ENCODE peak calls at places on chromosomes 4 and X, in four cellular contexts. G is fibroblast of lung, S is endothelial cell of umbilical vein, U is A549. J is an unnamed sample.

GRCh38 chrX:97057349-97057909 is 173.7 kb downstream of the RPA4 start:
- DNase-seq in S (peak), U (no peak), G (peak), J (no peak)

GRCh38 chrX:153669174-153669890 is 4.3 kb downstream of the PNCK start:
- DNase-seq in S (no peak), G (no peak), U (peak), J (no peak)

GRCh38 chr4:78775278-78776030 is 696 bp upstream of the BMP2K start:
- DNase-seq in G (peak), S (peak), U (peak), J (peak)

GRCh38 chr4:98662619-98663225 is 4.3 kb upstream of the TSPAN5 start:
- DNase-seq in S (no peak), U (no peak), G (peak), J (peak)

GRCh38 chrX:153338836-153339235 is 4.9 kb downstream of the ZNF275 start:
- DNase-seq in U (no peak), S (no peak), G (no peak), J (no peak)

GRCh38 chr4:156790866-156791265 is 180.7 kb downstream of the PDGFC start:
- DNase-seq in U (no peak), G (peak), S (peak), J (peak)

GRCh38 chr4:124060261-124060918 is 652.1 kb downstream of the ANKRD50 start:
- DNase-seq in G (peak), S (peak), U (no peak), J (peak)

GRCh38 chr4:168648494-168648893 is 151.6 kb downstream of the PALLD start:
- DNase-seq in U (no peak), G (no peak), S (no peak), J (no peak)

GRCh38 chr4:141686146-141686775 is 49.9 kb downstream of the IL15 start:
- DNase-seq in U (peak), S (peak), G (peak), J (peak)

GRCh38 chrX:155747520-155747919 is 133.6 kb upstream of the VAMP7 start:
- DNase-seq in G (no peak), U (no peak), S (peak), J (no peak)

GRCh38 chrX:140817943-140818342 is 108.4 kb downstream of the LINC00632 start:
- DNase-seq in S (peak), G (peak), U (peak), J (peak)

GRCh38 chr4:81930506-81931238 is 443.1 kb downstream of the HNRNPD start:
- DNase-seq in S (no peak), G (no peak), U (no peak), J (no peak)

GRCh38 chr4:96164814-96165351 is 325.0 kb downstream of the PDHA2 start:
- DNase-seq in S (no peak), U (no peak), G (peak), J (peak)

GRCh38 chr4:94575652-94576051 is 123.9 kb downstream of the PDLIM5 start:
- DNase-seq in S (no peak), U (no peak), G (no peak), J (no peak)

GRCh38 chr4:173169428-173170209 is 1.0 kb downstream of the GALNT7 start:
- DNase-seq in G (peak), S (peak), U (peak), J (peak)

GRCh38 chr4:76892601-76893000 is 5.3 kb downstream of the SOWAHB start:
- DNase-seq in G (peak), S (no peak), U (no peak), J (peak)

GRCh38 chr4:26763649-26764048 is 97.0 kb upstream of the STIM2 start:
- DNase-seq in G (no peak), S (no peak), U (no peak), J (no peak)

GRCh38 chr4:81378398-81378797 is 93.3 kb downstream of the RASGEF1B start:
- DNase-seq in S (no peak), U (no peak), G (no peak), J (no peak)

GRCh38 chrX:47030339-47030738 is 47.9 kb upstream of the RGN start:
- DNase-seq in S (peak), U (peak), G (peak), J (peak)

GRCh38 chr4:78720994-78721677 is 55.0 kb upstream of the BMP2K start:
- DNase-seq in S (peak), G (no peak), U (no peak), J (no peak)

GRCh38 chr4:128979934-128980333 is 113.4 kb downstream of the SCLT1 start:
- DNase-seq in U (peak), G (peak), S (peak), J (peak)

GRCh38 chr4:127165971-127166370 is 466.8 kb upstream of the INTU start:
- DNase-seq in U (no peak), G (no peak), S (no peak), J (no peak)

GRCh38 chrX:31323658-31324057 is 251.8 kb upstream of the FTHL17 start:
- DNase-seq in G (no peak), S (no peak), U (no peak), J (no peak)

GRCh38 chrX:24899391-24899790 is 116.4 kb downstream of the ARX start:
- DNase-seq in S (no peak), U (no peak), G (no peak), J (no peak)

GRCh38 chr4:26220704-26221103 is 100.1 kb upstream of the RBPJ start:
- DNase-seq in G (peak), S (no peak), U (no peak), J (peak)

GRCh38 chr4:102535398-102536082 is 34.4 kb downstream of the NFKB1 start:
- DNase-seq in U (no peak), S (no peak), G (peak), J (peak)

GRCh38 chrX:136733613-136734012 is 47.1 kb downstream of the ARHGEF6 start:
- DNase-seq in G (no peak), U (no peak), S (no peak), J (no peak)

GRCh38 chr4:3868841-3869572 is 102.8 kb downstream of the ADRA2C start:
- DNase-seq in U (no peak), G (no peak), S (no peak), J (no peak)

GRCh38 chrX:56498756-56499155 is 64.7 kb upstream of the UBQLN2 start:
- DNase-seq in S (no peak), U (no peak), G (no peak), J (no peak)

GRCh38 chrX:56499372-56499771 is 64.1 kb upstream of the UBQLN2 start:
- DNase-seq in S (no peak), U (no peak), G (no peak), J (no peak)

GRCh38 chrX:56505866-56506265 is 57.6 kb upstream of the UBQLN2 start:
- DNase-seq in G (no peak), S (no peak), U (no peak), J (no peak)

DNA sequence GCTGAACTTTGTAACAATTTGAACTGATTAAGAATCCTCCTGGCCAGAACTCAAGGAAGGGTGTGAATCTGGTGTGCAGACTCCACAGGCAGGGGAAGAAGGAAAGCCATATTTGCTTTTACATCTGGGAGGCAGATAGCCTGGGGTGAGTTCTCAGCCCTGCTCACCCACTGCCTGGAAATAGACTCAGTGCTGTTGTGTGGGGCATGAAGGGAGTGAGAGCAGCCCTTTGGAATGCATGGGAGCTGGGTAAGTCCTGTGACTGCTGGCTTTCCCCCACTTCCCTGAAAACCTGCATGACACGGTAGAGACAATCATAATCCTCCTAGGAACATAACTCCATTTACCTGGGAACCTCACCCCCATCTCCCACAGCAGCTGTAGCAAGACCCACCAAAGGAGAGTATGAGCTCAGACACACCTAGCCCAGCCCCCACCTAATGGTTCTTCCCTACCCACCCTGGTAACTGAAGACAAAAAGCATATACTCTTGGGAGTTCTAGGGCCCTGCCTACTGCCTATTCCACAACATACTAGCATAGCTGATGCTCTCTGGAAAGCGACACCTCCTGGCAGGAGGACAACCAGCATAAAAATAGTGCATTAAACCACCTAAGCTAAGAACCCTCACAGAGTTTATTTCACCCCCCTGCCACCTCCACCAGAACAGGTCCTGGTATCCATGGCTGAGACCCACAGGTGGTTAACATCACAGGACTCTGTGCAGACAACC is 59.3 kb upstream of the UBQLN2 start:
- DNase-seq in U (no peak), G (no peak), S (no peak), J (no peak)
- H3K4me2 ChIP-seq in U (no peak), G (no peak), S (no peak), J (no peak)

GRCh38 chr4:145939856-145940255 is 1.2 kb upstream of the ZNF827 start:
- DNase-seq in U (no peak), G (peak), S (peak), J (peak)
- H3K4me2 ChIP-seq in U (peak), G (peak), S (peak), J (peak)

DNA sequence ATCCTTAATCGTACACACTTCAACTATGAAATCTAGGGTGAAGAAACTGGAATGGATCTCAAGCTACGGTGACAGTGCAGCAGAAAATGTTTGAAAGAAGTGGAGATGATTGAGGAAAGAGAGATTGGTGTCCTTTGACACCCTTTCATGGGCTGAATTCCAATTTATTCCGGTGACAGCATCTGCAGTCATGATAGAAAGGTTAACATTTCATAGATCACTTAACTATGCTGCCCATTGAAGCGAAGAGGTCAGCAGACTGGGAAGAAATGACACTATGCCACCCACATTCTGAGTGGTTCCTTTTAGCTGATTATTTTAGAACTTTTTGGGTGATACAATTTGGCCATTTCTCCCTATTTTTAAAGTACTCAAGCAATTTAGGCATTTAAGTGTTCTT is 82.3 kb downstream of the DNAAF6 start:
- DNase-seq in G (no peak), S (no peak), U (no peak), J (no peak)
- H3K4me2 ChIP-seq in G (no peak), S (no peak), U (no peak), J (no peak)

GRCh38 chr4:8330821-8331566 is 61.4 kb downstream of the HTRA3 start:
- DNase-seq in U (no peak), S (no peak), G (no peak), J (no peak)
- H3K4me2 ChIP-seq in U (no peak), S (no peak), G (no peak), J (no peak)

DNA sequence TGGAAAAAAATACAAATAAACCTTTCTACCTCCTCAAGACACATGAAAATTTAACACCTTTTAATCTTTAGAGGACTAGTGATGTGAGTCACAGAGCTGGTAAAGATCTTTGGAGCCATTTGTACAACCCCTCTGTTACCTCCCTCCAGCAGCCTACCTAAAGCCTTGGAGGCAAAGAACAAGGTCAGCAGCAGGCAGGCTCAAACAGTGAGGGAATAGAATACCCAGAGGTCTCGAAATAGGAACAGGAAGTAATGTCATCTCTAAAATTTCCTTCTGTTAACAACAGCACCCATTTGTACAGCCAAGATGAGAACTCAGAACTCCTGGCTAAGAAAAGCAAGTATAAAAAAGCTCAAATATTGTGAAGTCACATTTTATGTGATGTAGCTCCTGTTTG is 10.2 kb upstream of the MAOB start:
- DNase-seq in G (no peak), U (no peak), S (no peak), J (no peak)
- H3K4me2 ChIP-seq in G (no peak), U (no peak), S (no peak), J (no peak)

DNA sequence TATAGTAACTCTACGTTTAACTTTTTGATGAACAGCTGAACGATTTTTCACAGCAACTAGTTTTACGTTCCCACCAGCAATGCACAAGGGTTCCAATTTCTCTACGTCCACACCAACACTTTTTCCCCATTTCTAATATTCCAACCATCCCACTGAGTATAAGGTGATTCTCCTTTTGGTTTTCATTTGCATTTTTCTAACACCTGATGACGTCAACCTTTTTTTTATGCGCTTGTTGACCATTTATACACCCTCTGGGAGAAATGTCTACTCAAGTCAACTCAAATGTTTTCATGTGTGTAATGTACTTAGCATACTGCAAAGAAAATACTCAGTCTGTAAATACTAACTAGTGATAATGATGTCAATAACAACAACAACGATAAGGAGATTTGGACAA is 177.2 kb upstream of the TENM3 start:
- DNase-seq in U (no peak), S (no peak), G (no peak), J (no peak)
- H3K4me2 ChIP-seq in U (no peak), S (no peak), G (no peak), J (no peak)

GRCh38 chr4:108328033-108328732 is 159.5 kb upstream of the LEF1 start:
- DNase-seq in G (no peak), S (no peak), U (no peak), J (no peak)
- H3K4me2 ChIP-seq in G (no peak), S (no peak), U (no peak), J (no peak)

GRCh38 chr4:166421556-166422156 is 548.6 kb downstream of the TLL1 start:
- DNase-seq in G (peak), S (no peak), U (no peak), J (peak)
- H3K4me2 ChIP-seq in G (no peak), S (no peak), U (no peak), J (peak)

DNA sequence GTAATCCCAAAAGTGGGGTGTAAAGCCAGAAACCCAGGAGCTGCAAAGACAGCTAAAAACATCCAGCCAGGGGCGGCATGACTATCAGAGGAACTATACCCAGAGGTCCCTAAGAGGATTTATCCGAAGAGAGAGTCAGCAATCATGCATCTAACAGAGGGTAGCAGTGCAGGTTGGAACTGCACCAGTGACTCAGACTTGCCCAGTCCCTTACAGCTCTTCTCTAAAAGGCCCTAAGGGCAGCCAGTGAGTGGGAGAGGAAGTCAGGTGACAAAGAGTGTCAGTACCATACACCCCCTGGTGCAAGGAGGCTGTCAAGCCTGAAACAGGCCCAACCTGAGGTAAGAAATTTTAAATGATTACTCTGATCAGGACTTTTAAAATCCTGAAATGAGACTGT is 88.1 kb downstream of the CAMK2D start:
- DNase-seq in S (no peak), G (peak), U (no peak), J (no peak)
- H3K4me2 ChIP-seq in S (no peak), G (no peak), U (peak), J (no peak)

DNA sequence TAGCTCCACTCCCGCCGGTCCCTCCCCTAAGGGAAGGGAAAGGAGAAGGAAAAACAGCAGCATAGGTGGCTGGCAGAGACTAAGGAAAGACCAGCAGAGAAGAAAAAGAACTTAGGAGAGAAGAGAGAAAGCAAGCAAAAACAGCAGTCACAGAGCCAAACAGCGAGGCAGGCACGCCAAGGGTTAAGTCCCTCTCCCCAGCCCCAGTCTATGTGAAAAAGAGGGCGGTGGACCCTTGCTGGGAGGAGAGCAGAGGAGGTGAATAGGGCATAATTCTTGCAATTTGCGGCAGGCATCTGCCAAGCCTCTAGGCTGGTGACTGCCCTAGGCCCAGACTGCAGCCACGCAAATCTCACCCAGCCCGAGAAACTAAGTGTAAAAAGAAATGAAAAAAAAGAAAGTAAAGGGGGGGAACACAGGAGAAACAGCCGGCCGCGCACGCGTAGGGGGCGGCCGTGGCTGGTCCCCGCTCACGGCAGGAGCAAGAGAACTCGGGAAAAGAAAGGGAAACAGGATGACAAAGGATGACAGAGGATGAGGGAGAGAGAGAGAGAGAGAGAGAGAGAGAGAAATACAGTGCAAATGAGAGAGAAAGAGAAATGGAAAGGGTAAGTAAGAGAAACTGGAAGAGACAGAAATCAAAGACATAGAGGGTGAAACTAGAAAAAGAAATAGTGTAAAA is 48.6 kb downstream of the MAGEA9 start:
- DNase-seq in U (no peak), G (peak), S (peak), J (peak)
- H3K4me2 ChIP-seq in U (no peak), G (peak), S (peak), J (peak)